ENCODE peak calls at places on chromosome 15, in five cellular contexts. U, D, W, A and Q are unnamed samples.

GRCh38 chr15:46576611-46577010 is 941.8 kb downstream of the SQOR start:
- DNase-seq in U (no peak), D (no peak), W (no peak), A (no peak), Q (no peak)

GRCh38 chr15:93317772-93318171 is 228.8 kb upstream of the RGMA start:
- DNase-seq in U (no peak), D (no peak), W (no peak), A (no peak), Q (no peak)

GRCh38 chr15:95018888-95019545 is 787.7 kb downstream of the MCTP2 start:
- DNase-seq in U (no peak), D (no peak), W (no peak), A (no peak), Q (no peak)

GRCh38 chr15:34621675-34622074 is 38.2 kb upstream of the GOLGA8B start:
- DNase-seq in U (no peak), D (peak; percentile 44), W (no peak), A (no peak), Q (no peak)

GRCh38 chr15:79769081-79769481 is 127.7 kb downstream of the MTHFS start:
- DNase-seq in U (no peak), D (no peak), W (no peak), A (no peak), Q (no peak)

GRCh38 chr15:92059036-92059970 is 205.8 kb downstream of the SLCO3A1 start:
- DNase-seq in U (no peak), D (no peak), W (no peak), A (no peak), Q (peak; percentile 56)

GRCh38 chr15:55685292-55685691 is 57.7 kb downstream of the PRTG start:
- DNase-seq in U (no peak), D (no peak), W (no peak), A (no peak), Q (no peak)

GRCh38 chr15:92205255-92205739 is 188.4 kb upstream of the ST8SIA2 start:
- DNase-seq in U (no peak), D (peak; percentile 11), W (no peak), A (no peak), Q (peak; percentile 26)

GRCh38 chr15:73867426-73867825 is 5.9 kb upstream of the TBC1D21 start:
- DNase-seq in U (no peak), D (no peak), W (no peak), A (no peak), Q (no peak)

GRCh38 chr15:68352401-68353062 is 75.0 kb downstream of the FEM1B start:
- DNase-seq in U (peak; percentile 62), D (no peak), W (peak; percentile 58), A (peak; percentile 11), Q (no peak)